ENCODE peak calls at places on chromosomes 4 and X, in four cellular contexts. C is SK-N-SH, J is HCT116, O is HepG2. E is an unnamed sample.

GRCh38 chr4:7402526-7402925 is 32.2 kb downstream of the PSAPL1 start:
- DNase-seq in C (no peak), J (peak; percentile 37), O (no peak), E (no peak)

GRCh38 chr4:137531951-137532868 is at the start of gene PCDH18:
- DNase-seq in C (peak; percentile 59), J (no peak), O (no peak), E (no peak)

GRCh38 chr4:87937523-87937922 is 38.0 kb upstream of the SPP1 start:
- DNase-seq in C (no peak), J (no peak), O (no peak), E (no peak)

GRCh38 chr4:101865501-101866062 is 75.1 kb downstream of the BANK1 start:
- DNase-seq in C (no peak), J (no peak), O (peak; percentile 83), E (no peak)

GRCh38 chrX:40031861-40032422 is 65.8 kb downstream of the BCOR start:
- DNase-seq in C (no peak), J (no peak), O (no peak), E (no peak)

GRCh38 chrX:49101629-49101984 is 21.9 kb upstream of the WDR45 start:
- DNase-seq in C (no peak), J (no peak), O (no peak), E (peak; percentile 11)

GRCh38 chr4:183823394-183823793 is 81.7 kb upstream of the STOX2 start:
- DNase-seq in C (no peak), J (no peak), O (no peak), E (no peak)

GRCh38 chr4:111464251-111465045 is 680.8 kb upstream of the FAM241A start:
- DNase-seq in C (no peak), J (no peak), O (no peak), E (no peak)

GRCh38 chr4:182828678-182829025 is 88.5 kb downstream of the DCTD start:
- DNase-seq in C (no peak), J (no peak), O (no peak), E (no peak)

GRCh38 chrX:23901065-23901464 is 6.7 kb downstream of the APOO start:
- DNase-seq in C (no peak), J (peak; percentile 73), O (peak; percentile 51), E (no peak)

GRCh38 chr4:139530833-139531427 is 25.1 kb downstream of the SETD7 start:
- DNase-seq in C (peak; percentile 68), J (peak; percentile 13), O (peak; percentile 35), E (peak; percentile 75)

GRCh38 chr4:89204624-89205023 is 93.3 kb downstream of the TIGD2 start:
- DNase-seq in C (no peak), J (no peak), O (no peak), E (no peak)

GRCh38 chr4:8370106-8370787 is 70.3 kb downstream of the ACOX3 start:
- DNase-seq in C (no peak), J (no peak), O (no peak), E (no peak)

GRCh38 chr4:168524006-168524405 is 27.2 kb downstream of the PALLD start:
- DNase-seq in C (no peak), J (no peak), O (no peak), E (no peak)

GRCh38 chr4:30294295-30294694 is 425.9 kb upstream of the PCDH7 start:
- DNase-seq in C (no peak), J (no peak), O (no peak), E (no peak)

GRCh38 chrX:3738489-3738888 is 25.0 kb upstream of the PRKX start:
- DNase-seq in C (no peak), J (no peak), O (no peak), E (no peak)

GRCh38 chr4:173499568-173500535 is 30.2 kb downstream of the HAND2 start:
- DNase-seq in C (no peak), J (no peak), O (no peak), E (no peak)

GRCh38 chr4:92232566-92232965 is 71.2 kb upstream of the GRID2 start:
- DNase-seq in C (no peak), J (no peak), O (no peak), E (no peak)
- TF ChIP-seq ELF1 in C (no peak), J (no peak), O (no peak), E (no peak)

GRCh38 chrX:100494974-100495373 is 84.9 kb upstream of the PCDH19 start:
- DNase-seq in C (no peak), J (no peak), O (no peak), E (no peak)
- TF ChIP-seq ELF1 in C (no peak), J (no peak), O (no peak), E (no peak)

DNA sequence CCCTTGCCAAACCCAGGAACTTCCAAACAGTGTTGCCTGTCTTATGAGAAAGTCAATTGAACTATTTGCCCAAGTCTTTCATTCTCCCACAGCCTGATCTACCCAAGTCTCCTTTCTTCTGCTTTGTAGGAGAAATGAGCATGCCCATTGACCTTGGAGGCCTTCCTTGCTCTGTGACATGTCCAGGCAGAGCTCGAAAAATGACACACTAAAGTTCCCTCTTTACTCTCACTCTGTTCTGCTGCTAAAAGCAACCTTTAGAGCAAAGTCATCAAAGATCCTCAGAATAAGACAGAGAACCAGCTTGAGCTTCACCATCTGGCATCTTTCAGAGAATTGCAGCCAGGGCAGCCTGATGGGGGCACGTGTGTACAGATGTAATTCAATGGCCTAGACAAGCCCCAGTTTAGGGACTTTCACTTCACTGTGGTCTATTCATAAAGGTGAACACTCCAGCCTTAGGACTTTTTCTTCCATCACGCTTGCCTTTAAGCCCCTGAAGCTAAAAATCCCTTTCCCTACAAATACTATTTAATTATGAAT is 136.4 kb downstream of the AMELX start:
- DNase-seq in C (no peak), J (no peak), O (no peak), E (no peak)
- TF ChIP-seq ELF1 in C (no peak), J (no peak), O (no peak), E (no peak)

GRCh38 chr4:147362868-147363440 is 117.9 kb upstream of the EDNRA start:
- DNase-seq in C (peak; percentile 63), J (no peak), O (no peak), E (no peak)

GRCh38 chr4:147361726-147362125 is 119.2 kb upstream of the EDNRA start:
- DNase-seq in C (no peak), J (peak; percentile 61), O (no peak), E (no peak)

GRCh38 chr4:147363514-147363913 is 117.4 kb upstream of the EDNRA start:
- DNase-seq in C (no peak), J (no peak), O (no peak), E (no peak)

GRCh38 chr4:147355849-147356248 is 125.0 kb upstream of the EDNRA start:
- DNase-seq in C (no peak), J (no peak), O (no peak), E (no peak)

DNA sequence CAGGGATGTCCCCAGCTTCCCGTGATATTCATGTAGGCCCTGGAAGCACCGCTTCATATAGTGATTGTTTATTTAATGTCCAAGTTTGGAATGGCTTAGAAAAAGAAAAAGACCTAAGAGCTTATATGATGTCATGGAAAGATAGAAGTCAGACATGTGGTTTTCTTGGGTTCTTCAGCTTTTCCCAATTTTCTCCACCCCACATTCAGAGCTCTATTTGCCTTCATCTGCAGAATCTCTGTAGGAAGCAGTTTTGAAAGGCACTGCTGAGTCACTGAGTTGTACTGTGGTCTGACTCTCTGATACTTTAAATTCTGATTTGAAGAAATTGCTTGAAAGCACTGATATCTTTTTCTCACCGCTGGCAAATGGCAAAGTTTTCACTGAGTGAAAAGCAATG is 120.6 kb upstream of the EDNRA start:
- DNase-seq in C (no peak), J (no peak), O (no peak), E (no peak)
- TF ChIP-seq ELF1 in C (no peak), J (no peak), O (no peak), E (no peak)

GRCh38 chr4:156686120-156686519 is 285.5 kb downstream of the PDGFC start:
- DNase-seq in C (peak; percentile 13), J (no peak), O (no peak), E (no peak)
- TF ChIP-seq ELF1 in C (no peak), J (no peak), O (no peak), E (no peak)

E was measured in K562.